ENCODE peak calls at places on chromosomes 3 and 15, in seven cellular contexts. X, H, P, L, K, M and W are unnamed samples.

GRCh38 chr15:47756872-47757271 is 39.6 kb downstream of the SEMA6D start:
- DNase-seq in X (no peak), H (peak), P (no peak), L (no peak), K (no peak), M (no peak), W (no peak)

GRCh38 chr3:113019182-113020137 is 28.7 kb downstream of the GTPBP8 start:
- DNase-seq in X (peak), H (peak), P (peak), L (peak), K (peak), M (peak), W (peak)

GRCh38 chr3:76500746-76501275 is 539.1 kb upstream of the ROBO2 start:
- DNase-seq in X (no peak), H (peak), P (no peak), L (no peak), K (no peak), M (no peak), W (no peak)

GRCh38 chr3:172166890-172167289 is 127.5 kb downstream of the FNDC3B start:
- DNase-seq in X (no peak), H (no peak), P (no peak), L (no peak), K (no peak), M (no peak), W (no peak)

GRCh38 chr15:41988896-41989572 is 16.7 kb upstream of the EHD4 start:
- DNase-seq in X (no peak), H (no peak), P (no peak), L (no peak), K (no peak), M (no peak), W (no peak)

GRCh38 chr3:53153914-53154434 is 7.0 kb upstream of the PRKCD start:
- DNase-seq in X (no peak), H (no peak), P (no peak), L (no peak), K (no peak), M (no peak), W (no peak)

GRCh38 chr15:45168751-45169551 is 18.8 kb downstream of the SHF start:
- DNase-seq in X (peak), H (no peak), P (no peak), L (no peak), K (no peak), M (no peak), W (no peak)

GRCh38 chr15:65638681-65639089 is 16.9 kb downstream of the SLC24A1 start:
- DNase-seq in X (peak), H (peak), P (peak), L (peak), K (peak), M (no peak), W (peak)

GRCh38 chr3:64179249-64179648 is 46.0 kb downstream of the PRICKLE2 start:
- DNase-seq in X (no peak), H (no peak), P (no peak), L (no peak), K (no peak), M (no peak), W (no peak)

GRCh38 chr3:52126500-52126899 is 27.7 kb downstream of the POC1A start:
- DNase-seq in X (no peak), H (no peak), P (no peak), L (no peak), K (no peak), M (no peak), W (no peak)

GRCh38 chr3:127691974-127692373 is 19.2 kb downstream of the ABTB1 start:
- DNase-seq in X (no peak), H (no peak), P (no peak), L (no peak), K (no peak), M (no peak), W (no peak)

GRCh38 chr3:37308247-37308646 is 133.9 kb upstream of the LRRFIP2 start:
- DNase-seq in X (no peak), H (peak), P (peak), L (no peak), K (peak), M (no peak), W (peak)
- TF ChIP-seq CEBPB in X (no peak), H (no peak), P (no peak), L (no peak), K (no peak), M (no peak), W (no peak)

GRCh38 chr15:96764946-96765345 is 434.4 kb downstream of the NR2F2 start:
- DNase-seq in X (no peak), H (no peak), P (no peak), L (no peak), K (no peak), M (no peak), W (no peak)

GRCh38 chr15:96766387-96766786 is 435.9 kb downstream of the NR2F2 start:
- DNase-seq in X (no peak), H (no peak), P (no peak), L (no peak), K (no peak), M (no peak), W (no peak)

GRCh38 chr15:96768435-96768789 is 437.9 kb downstream of the NR2F2 start:
- DNase-seq in X (no peak), H (no peak), P (no peak), L (no peak), K (no peak), M (no peak), W (no peak)

GRCh38 chr15:96771035-96771434 is 440.5 kb downstream of the NR2F2 start:
- DNase-seq in X (no peak), H (no peak), P (no peak), L (no peak), K (no peak), M (no peak), W (no peak)

GRCh38 chr15:96767703-96768434 is 437.4 kb downstream of the NR2F2 start:
- DNase-seq in X (no peak), H (no peak), P (no peak), L (no peak), K (no peak), M (no peak), W (no peak)
- TF ChIP-seq CEBPB in X (no peak), H (no peak), P (no peak), L (no peak), K (no peak), M (no peak), W (no peak)

GRCh38 chr3:29759021-29759359 is 478.1 kb downstream of the RBMS3 start:
- DNase-seq in X (no peak), H (peak), P (no peak), L (no peak), K (no peak), M (no peak), W (no peak)
- TF ChIP-seq CEBPB in X (no peak), H (no peak), P (no peak), L (no peak), K (no peak), M (no peak), W (no peak)

DNA sequence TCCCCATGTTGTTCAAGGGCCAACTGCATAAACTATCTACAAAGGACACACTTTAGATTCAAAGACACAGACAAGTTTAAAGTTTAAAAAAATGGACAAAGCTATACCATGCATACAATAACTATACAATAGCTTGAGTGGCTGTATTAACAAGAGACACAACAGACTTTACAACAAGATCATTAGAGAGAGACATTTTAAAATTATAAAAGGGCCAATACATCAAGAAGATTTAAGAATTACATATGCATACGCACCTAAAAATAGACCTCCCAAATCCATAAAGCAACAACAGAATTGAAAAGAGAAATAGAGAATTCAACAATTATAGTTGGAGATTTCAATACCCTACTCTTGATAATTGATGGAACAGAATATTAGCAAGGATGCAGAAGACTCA is 79.4 kb downstream of the XXYLT1 start:
- DNase-seq in X (no peak), H (no peak), P (no peak), L (no peak), K (no peak), M (no peak), W (no peak)
- TF ChIP-seq CEBPB in X (no peak), H (no peak), P (no peak), L (no peak), K (no peak), M (no peak), W (no peak)

GRCh38 chr3:120648290-120648689 is 33.7 kb downstream of the HGD start:
- DNase-seq in X (no peak), H (peak), P (no peak), L (no peak), K (no peak), M (no peak), W (no peak)

GRCh38 chr3:120649735-120650705 is 32.0 kb downstream of the HGD start:
- DNase-seq in X (no peak), H (peak), P (peak), L (no peak), K (no peak), M (no peak), W (no peak)

GRCh38 chr3:120652896-120653545 is 29.0 kb downstream of the HGD start:
- DNase-seq in X (no peak), H (no peak), P (no peak), L (no peak), K (no peak), M (no peak), W (no peak)

GRCh38 chr3:120646771-120647449 is 35.1 kb downstream of the HGD start:
- DNase-seq in X (no peak), H (no peak), P (no peak), L (no peak), K (no peak), M (no peak), W (no peak)

GRCh38 chr3:120652281-120652680 is 29.8 kb downstream of the HGD start:
- DNase-seq in X (no peak), H (no peak), P (no peak), L (no peak), K (no peak), M (no peak), W (no peak)
- TF ChIP-seq CEBPB in X (no peak), H (no peak), P (no peak), L (no peak), K (no peak), M (no peak), W (no peak)

GRCh38 chr3:111764645-111765091 is 94.4 kb upstream of the PHLDB2 start:
- DNase-seq in X (no peak), H (peak), P (peak), L (no peak), K (peak), M (no peak), W (no peak)

GRCh38 chr3:111765136-111765535 is 93.9 kb upstream of the PHLDB2 start:
- DNase-seq in X (no peak), H (no peak), P (no peak), L (no peak), K (no peak), M (no peak), W (no peak)

GRCh38 chr3:111762535-111762934 is 96.5 kb upstream of the PHLDB2 start:
- DNase-seq in X (no peak), H (peak), P (no peak), L (no peak), K (no peak), M (no peak), W (no peak)

GRCh38 chr3:111763101-111763500 is 96.0 kb upstream of the PHLDB2 start:
- DNase-seq in X (no peak), H (no peak), P (no peak), L (no peak), K (no peak), M (no peak), W (no peak)

GRCh38 chr3:111763968-111764367 is 95.1 kb upstream of the PHLDB2 start:
- DNase-seq in X (no peak), H (peak), P (no peak), L (no peak), K (no peak), M (no peak), W (no peak)
- TF ChIP-seq CEBPB in X (no peak), H (peak), P (no peak), L (no peak), K (no peak), M (no peak), W (no peak)

GRCh38 chr3:194279106-194279505 is 72.0 kb downstream of the CPN2 start:
- DNase-seq in X (no peak), H (no peak), P (no peak), L (no peak), K (no peak), M (no peak), W (no peak)
- TF ChIP-seq CEBPB in X (no peak), H (no peak), P (no peak), L (no peak), K (no peak), M (no peak), W (no peak)

DNA sequence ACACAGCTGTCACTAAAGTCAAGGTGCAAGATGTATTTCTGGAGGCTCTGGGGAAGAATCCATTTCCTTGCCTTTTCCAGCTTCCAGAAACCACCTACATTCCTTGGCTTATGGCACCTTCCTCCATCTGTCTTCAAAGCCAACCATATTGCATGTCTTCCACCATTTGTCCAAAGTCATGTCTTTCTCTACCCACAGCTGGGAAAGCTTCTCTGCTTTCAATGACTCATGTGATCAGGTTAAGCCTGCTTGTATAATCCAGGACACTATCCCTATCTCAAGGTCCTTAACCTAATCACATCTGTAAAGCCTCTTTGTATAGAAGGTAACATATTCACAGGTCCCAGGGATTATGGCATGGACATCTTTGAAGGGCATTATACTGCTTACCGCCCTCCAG is 14.2 kb downstream of the ARHGAP31 start:
- DNase-seq in X (no peak), H (peak), P (no peak), L (no peak), K (no peak), M (no peak), W (no peak)
- TF ChIP-seq CEBPB in X (no peak), H (no peak), P (no peak), L (no peak), K (no peak), M (no peak), W (no peak)

GRCh38 chr15:40456738-40457137 is 14.0 kb upstream of the CHST14 start:
- DNase-seq in X (no peak), H (no peak), P (no peak), L (no peak), K (no peak), M (no peak), W (no peak)

GRCh38 chr15:40460404-40460803 is 10.4 kb upstream of the CHST14 start:
- DNase-seq in X (no peak), H (no peak), P (no peak), L (no peak), K (no peak), M (no peak), W (no peak)

GRCh38 chr15:40458495-40459371 is 12.1 kb upstream of the CHST14 start:
- DNase-seq in X (no peak), H (no peak), P (no peak), L (no peak), K (no peak), M (no peak), W (no peak)

GRCh38 chr15:40461958-40462357 is 8.8 kb upstream of the CHST14 start:
- DNase-seq in X (no peak), H (no peak), P (no peak), L (no peak), K (no peak), M (no peak), W (no peak)

GRCh38 chr15:40459391-40460015 is 11.3 kb upstream of the CHST14 start:
- DNase-seq in X (no peak), H (no peak), P (no peak), L (no peak), K (no peak), M (no peak), W (no peak)
- TF ChIP-seq CEBPB in X (no peak), H (no peak), P (no peak), L (no peak), K (no peak), M (no peak), W (no peak)